ENCODE peak calls at places on chromosome 6, in six cellular contexts. One of them, this sample, is unnamed.

GRCh38 chr6:29479560-29479959 is 8.2 kb downstream of the MAS1L start:
- DNase-seq in IMR-90: no peak
- DNase-seq in H9: no peak
- DNase-seq in H1: no peak
- DNase-seq in neuronal stem cell: no peak
- DNase-seq in mesenchymal stem cell: no peak
- DNase-seq in this sample: no peak

GRCh38 chr6:147054158-147054557 is 150.1 kb upstream of the STXBP5 start:
- DNase-seq in IMR-90: no peak
- DNase-seq in H9: no peak
- DNase-seq in H1: no peak
- DNase-seq in neuronal stem cell: no peak
- DNase-seq in mesenchymal stem cell: no peak
- DNase-seq in this sample: no peak

GRCh38 chr6:88848870-88849269 is 114.5 kb downstream of the RNGTT start:
- DNase-seq in IMR-90: no peak
- DNase-seq in H9: no peak
- DNase-seq in H1: no peak
- DNase-seq in neuronal stem cell: no peak
- DNase-seq in mesenchymal stem cell: no peak
- DNase-seq in this sample: no peak

GRCh38 chr6:150720774-150721233 is 121.1 kb downstream of the PLEKHG1 start:
- DNase-seq in IMR-90: no peak
- DNase-seq in H9: no peak
- DNase-seq in H1: no peak
- DNase-seq in neuronal stem cell: peak; percentile 74
- DNase-seq in mesenchymal stem cell: no peak
- DNase-seq in this sample: peak; percentile 91

GRCh38 chr6:150617496-150618460 is 18.1 kb downstream of the PLEKHG1 start:
- DNase-seq in IMR-90: no peak
- DNase-seq in H9: no peak
- DNase-seq in H1: no peak
- DNase-seq in neuronal stem cell: peak; percentile 30
- DNase-seq in mesenchymal stem cell: no peak
- DNase-seq in this sample: no peak

GRCh38 chr6:34616230-34616591 is 60.1 kb upstream of the SPDEF start:
- DNase-seq in IMR-90: no peak
- DNase-seq in H9: no peak
- DNase-seq in H1: no peak
- DNase-seq in neuronal stem cell: no peak
- DNase-seq in mesenchymal stem cell: no peak
- DNase-seq in this sample: no peak

GRCh38 chr6:87540541-87540940 is 49.2 kb downstream of the RARS2 start:
- DNase-seq in IMR-90: no peak
- DNase-seq in H9: no peak
- DNase-seq in H1: no peak
- DNase-seq in neuronal stem cell: no peak
- DNase-seq in mesenchymal stem cell: no peak
- DNase-seq in this sample: no peak

GRCh38 chr6:112606726-112607125 is 259.6 kb downstream of the RFPL4B start:
- DNase-seq in IMR-90: no peak
- DNase-seq in H9: no peak
- DNase-seq in H1: no peak
- DNase-seq in neuronal stem cell: no peak
- DNase-seq in mesenchymal stem cell: peak; percentile 44
- DNase-seq in this sample: no peak

GRCh38 chr6:163349696-163350095 is 64.8 kb upstream of the QKI start:
- DNase-seq in IMR-90: no peak
- DNase-seq in H9: no peak
- DNase-seq in H1: no peak
- DNase-seq in neuronal stem cell: no peak
- DNase-seq in mesenchymal stem cell: no peak
- DNase-seq in this sample: no peak

GRCh38 chr6:109896333-109896732 is 81.8 kb upstream of the GPR6 start:
- DNase-seq in IMR-90: peak; percentile 5
- DNase-seq in H9: no peak
- DNase-seq in H1: no peak
- DNase-seq in neuronal stem cell: no peak
- DNase-seq in mesenchymal stem cell: no peak
- DNase-seq in this sample: no peak

GRCh38 chr6:105135907-105136432 is 43.8 kb downstream of the POPDC3 start:
- DNase-seq in IMR-90: peak; percentile 22
- DNase-seq in H9: no peak
- DNase-seq in H1: no peak
- DNase-seq in neuronal stem cell: no peak
- DNase-seq in mesenchymal stem cell: peak; percentile 38
- DNase-seq in this sample: no peak

GRCh38 chr6:27177454-27178000 is 70.0 kb upstream of the PRSS16 start:
- DNase-seq in IMR-90: peak; percentile 83
- DNase-seq in H9: peak; percentile 90
- DNase-seq in H1: peak; percentile 84
- DNase-seq in neuronal stem cell: peak; percentile 87
- DNase-seq in mesenchymal stem cell: peak; percentile 93
- DNase-seq in this sample: peak; percentile 93

GRCh38 chr6:161198176-161198575 is 75.7 kb downstream of the AGPAT4 start:
- DNase-seq in IMR-90: no peak
- DNase-seq in H9: no peak
- DNase-seq in H1: no peak
- DNase-seq in neuronal stem cell: no peak
- DNase-seq in mesenchymal stem cell: no peak
- DNase-seq in this sample: peak; percentile 34

GRCh38 chr6:100186552-100186951 is 192.5 kb upstream of the MCHR2 start:
- DNase-seq in IMR-90: peak; percentile 48
- DNase-seq in H9: no peak
- DNase-seq in H1: no peak
- DNase-seq in neuronal stem cell: no peak
- DNase-seq in mesenchymal stem cell: peak; percentile 9
- DNase-seq in this sample: no peak

GRCh38 chr6:26158581-26159416 is 71.6 kb downstream of the HFE start:
- DNase-seq in IMR-90: peak; percentile 46
- DNase-seq in H9: no peak
- DNase-seq in H1: no peak
- DNase-seq in neuronal stem cell: no peak
- DNase-seq in mesenchymal stem cell: peak; percentile 75
- DNase-seq in this sample: peak; percentile 48

GRCh38 chr6:1337791-1338190 is 25.9 kb downstream of the FOXQ1 start:
- DNase-seq in IMR-90: no peak
- DNase-seq in H9: no peak
- DNase-seq in H1: no peak
- DNase-seq in neuronal stem cell: no peak
- DNase-seq in mesenchymal stem cell: no peak
- DNase-seq in this sample: no peak

GRCh38 chr6:131210469-131210868 is 75.2 kb downstream of the AKAP7 start:
- DNase-seq in IMR-90: no peak
- DNase-seq in H9: no peak
- DNase-seq in H1: no peak
- DNase-seq in neuronal stem cell: no peak
- DNase-seq in mesenchymal stem cell: no peak
- DNase-seq in this sample: no peak

GRCh38 chr6:133242761-133243590 is 1.8 kb downstream of the EYA4 start:
- DNase-seq in IMR-90: peak; percentile 26
- DNase-seq in H9: peak; percentile 52
- DNase-seq in H1: peak; percentile 59
- DNase-seq in neuronal stem cell: peak; percentile 35
- DNase-seq in mesenchymal stem cell: peak; percentile 33
- DNase-seq in this sample: no peak

GRCh38 chr6:169370666-169371343 is 117.2 kb upstream of the THBS2 start:
- DNase-seq in IMR-90: no peak
- DNase-seq in H9: no peak
- DNase-seq in H1: no peak
- DNase-seq in neuronal stem cell: no peak
- DNase-seq in mesenchymal stem cell: no peak
- DNase-seq in this sample: no peak

GRCh38 chr6:166815629-166816028 is 140.7 kb downstream of the RNASET2 start:
- DNase-seq in IMR-90: no peak
- DNase-seq in H9: no peak
- DNase-seq in H1: no peak
- DNase-seq in neuronal stem cell: peak; percentile 20
- DNase-seq in mesenchymal stem cell: no peak
- DNase-seq in this sample: peak; percentile 4

GRCh38 chr6:137203256-137203655 is 15.9 kb downstream of the IFNGR1 start:
- DNase-seq in IMR-90: no peak
- DNase-seq in H9: no peak
- DNase-seq in H1: no peak
- DNase-seq in neuronal stem cell: no peak
- DNase-seq in mesenchymal stem cell: no peak
- DNase-seq in this sample: no peak

GRCh38 chr6:137202078-137202477 is 17.1 kb downstream of the IFNGR1 start:
- DNase-seq in IMR-90: no peak
- DNase-seq in H9: no peak
- DNase-seq in H1: no peak
- DNase-seq in neuronal stem cell: no peak
- DNase-seq in mesenchymal stem cell: no peak
- DNase-seq in this sample: peak; percentile 44

GRCh38 chr6:137210903-137211302 is 8.3 kb downstream of the IFNGR1 start:
- DNase-seq in IMR-90: peak; percentile 14
- DNase-seq in H9: no peak
- DNase-seq in H1: no peak
- DNase-seq in neuronal stem cell: no peak
- DNase-seq in mesenchymal stem cell: no peak
- DNase-seq in this sample: no peak

GRCh38 chr6:137208279-137208678 is 10.9 kb downstream of the IFNGR1 start:
- DNase-seq in IMR-90: no peak
- DNase-seq in H9: no peak
- DNase-seq in H1: no peak
- DNase-seq in neuronal stem cell: no peak
- DNase-seq in mesenchymal stem cell: no peak
- DNase-seq in this sample: no peak

DNA sequence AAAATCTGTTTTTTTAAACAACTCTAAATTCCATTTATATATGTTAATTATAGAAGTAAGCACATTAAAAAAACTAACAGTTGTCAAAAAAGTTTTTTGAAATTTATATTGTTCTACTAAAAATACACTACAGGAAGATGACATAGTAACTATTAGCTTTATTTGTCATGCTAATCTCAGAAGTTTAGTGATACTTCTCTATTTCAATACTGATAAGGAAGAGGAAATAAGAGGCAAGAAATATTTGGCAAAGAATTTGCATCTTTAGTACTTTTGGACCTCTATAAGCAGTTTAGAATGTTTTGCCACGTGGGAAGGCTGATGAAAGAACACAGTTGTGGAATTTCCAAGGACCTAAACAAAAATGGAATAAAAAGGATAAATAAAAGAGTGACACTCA is 12.6 kb downstream of the IFNGR1 start:
- DNase-seq in IMR-90: no peak
- DNase-seq in H9: no peak
- DNase-seq in H1: no peak
- DNase-seq in neuronal stem cell: no peak
- DNase-seq in mesenchymal stem cell: no peak
- DNase-seq in this sample: no peak
- H3K4me2 ChIP-seq in IMR-90: no peak overlapping the region
- H3K4me2 ChIP-seq in H9: no peak overlapping the region
- H3K4me2 ChIP-seq in H1: no peak overlapping the region
- H3K4me2 ChIP-seq in neuronal stem cell: no peak overlapping the region
- H3K4me2 ChIP-seq in mesenchymal stem cell: no peak overlapping the region
- H3K4me2 ChIP-seq in this sample: no peak overlapping the region

GRCh38 chr6:39221115-39221514 is 8.2 kb downstream of the KCNK5 start:
- DNase-seq in IMR-90: no peak
- DNase-seq in H9: no peak
- DNase-seq in H1: no peak
- DNase-seq in neuronal stem cell: no peak
- DNase-seq in mesenchymal stem cell: no peak
- DNase-seq in this sample: no peak
- H3K79me1 ChIP-seq in IMR-90: no peaks in the 10 kb centered on the region
- H3K79me1 ChIP-seq in H9: peaks cover 31% of the 10 kb centered on the region
- H3K79me1 ChIP-seq in H1: peaks cover 32% of the 10 kb centered on the region
- H3K79me1 ChIP-seq in neuronal stem cell: no peaks in the 10 kb centered on the region
- H3K79me1 ChIP-seq in mesenchymal stem cell: no peaks in the 10 kb centered on the region
- H3K79me1 ChIP-seq in this sample: no peaks in the 10 kb centered on the region

GRCh38 chr6:155216312-155217028 is 47.3 kb upstream of the CLDN20 start:
- DNase-seq in IMR-90: no peak
- DNase-seq in H9: peak; percentile 59
- DNase-seq in H1: no peak
- DNase-seq in neuronal stem cell: peak; percentile 15
- DNase-seq in mesenchymal stem cell: no peak
- DNase-seq in this sample: no peak
- H4K91ac ChIP-seq in IMR-90: no peak overlapping the region
- H4K91ac ChIP-seq in H9: no peak overlapping the region
- H4K91ac ChIP-seq in H1: no peak overlapping the region
- H4K91ac ChIP-seq in neuronal stem cell: no peak overlapping the region
- H4K91ac ChIP-seq in mesenchymal stem cell: no peak overlapping the region
- H4K91ac ChIP-seq in this sample: no peak overlapping the region

GRCh38 chr6:43709654-43710303 is 22.2 kb upstream of the MRPS18A start:
- DNase-seq in IMR-90: no peak
- DNase-seq in H9: no peak
- DNase-seq in H1: no peak
- DNase-seq in neuronal stem cell: no peak
- DNase-seq in mesenchymal stem cell: no peak
- DNase-seq in this sample: no peak
- H3K4me2 ChIP-seq in IMR-90: peak overlapping the region; percentile 9
- H3K4me2 ChIP-seq in H9: no peak overlapping the region
- H3K4me2 ChIP-seq in H1: no peak overlapping the region
- H3K4me2 ChIP-seq in neuronal stem cell: no peak overlapping the region
- H3K4me2 ChIP-seq in mesenchymal stem cell: no peak overlapping the region
- H3K4me2 ChIP-seq in this sample: no peak overlapping the region

DNA sequence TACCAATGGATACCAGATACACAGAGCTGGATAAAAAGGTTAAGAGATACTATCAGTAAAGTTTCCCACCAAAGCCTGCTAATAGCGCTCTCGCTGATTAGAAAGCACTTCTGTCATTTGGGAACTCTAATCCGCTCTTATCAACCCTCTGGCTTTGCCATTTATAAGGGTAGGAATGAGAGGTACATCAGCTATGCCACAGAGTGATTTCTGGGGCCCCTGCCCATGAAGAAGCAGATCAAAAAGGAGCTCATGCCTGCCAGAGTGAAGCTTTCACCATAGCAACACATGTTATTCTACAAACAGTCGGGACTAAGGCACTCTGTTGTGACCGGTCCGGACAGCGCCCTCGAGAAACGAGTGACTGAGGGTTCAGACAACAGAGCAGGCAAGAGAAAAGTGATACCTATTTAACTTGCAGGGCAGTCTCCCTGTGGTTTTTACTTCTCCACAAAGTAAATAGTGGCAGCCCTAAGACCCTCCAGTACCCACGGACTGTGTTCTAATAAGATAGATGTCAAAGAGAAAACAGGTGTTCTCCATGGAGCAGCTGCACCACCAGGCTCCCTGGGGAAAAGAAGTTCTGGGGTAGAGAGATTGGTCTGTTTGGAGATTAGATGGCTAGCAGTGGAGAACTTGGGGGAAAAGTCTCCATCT is 5.6 kb downstream of the TRAM2 start:
- DNase-seq in IMR-90: no peak
- DNase-seq in H9: no peak
- DNase-seq in H1: no peak
- DNase-seq in neuronal stem cell: no peak
- DNase-seq in mesenchymal stem cell: peak; percentile 70
- DNase-seq in this sample: no peak
- H3K79me1 ChIP-seq in IMR-90: peaks cover 6% of the 10 kb centered on the region
- H3K79me1 ChIP-seq in H9: peaks cover 10% of the 10 kb centered on the region
- H3K79me1 ChIP-seq in H1: peaks cover 5% of the 10 kb centered on the region
- H3K79me1 ChIP-seq in neuronal stem cell: peaks cover 2% of the 10 kb centered on the region
- H3K79me1 ChIP-seq in mesenchymal stem cell: no peaks in the 10 kb centered on the region
- H3K79me1 ChIP-seq in this sample: peaks cover 14% of the 10 kb centered on the region

GRCh38 chr6:50826803-50827202 is 8.1 kb downstream of the TFAP2B start:
- DNase-seq in IMR-90: no peak
- DNase-seq in H9: no peak
- DNase-seq in H1: no peak
- DNase-seq in neuronal stem cell: no peak
- DNase-seq in mesenchymal stem cell: no peak
- DNase-seq in this sample: no peak
- H4K91ac ChIP-seq in IMR-90: no peak overlapping the region
- H4K91ac ChIP-seq in H9: no peak overlapping the region
- H4K91ac ChIP-seq in H1: no peak overlapping the region
- H4K91ac ChIP-seq in neuronal stem cell: no peak overlapping the region
- H4K91ac ChIP-seq in mesenchymal stem cell: no peak overlapping the region
- H4K91ac ChIP-seq in this sample: no peak overlapping the region

GRCh38 chr6:319177-320131 is 27.2 kb downstream of the DUSP22 start:
- DNase-seq in IMR-90: no peak
- DNase-seq in H9: no peak
- DNase-seq in H1: no peak
- DNase-seq in neuronal stem cell: no peak
- DNase-seq in mesenchymal stem cell: no peak
- DNase-seq in this sample: no peak
- H3K4me2 ChIP-seq in IMR-90: no peak overlapping the region
- H3K4me2 ChIP-seq in H9: no peak overlapping the region
- H3K4me2 ChIP-seq in H1: no peak overlapping the region
- H3K4me2 ChIP-seq in neuronal stem cell: no peak overlapping the region
- H3K4me2 ChIP-seq in mesenchymal stem cell: no peak overlapping the region
- H3K4me2 ChIP-seq in this sample: no peak overlapping the region